ENCODE peak calls at places on chromosomes 2 and 18, in five cellular contexts. D is gastrocnemius medialis, Y is adrenal gland, L is ovary, O is HCT116. T is an unnamed sample.

GRCh38 chr18:55486936-55487335 is 101.1 kb downstream of the TCF4 start:
- DNase-seq in D (no peak), Y (no peak), O (no peak), L (no peak), T (no peak)

GRCh38 chr18:54127759-54128378 is 96.6 kb downstream of the MBD2 start:
- DNase-seq in O (peak; percentile 35), L (no peak), Y (peak; percentile 22), D (no peak), T (no peak)

GRCh38 chr2:163191372-163191771 is 352.8 kb upstream of the KCNH7 start:
- DNase-seq in O (peak; percentile 21), D (no peak), Y (peak; percentile 9), L (no peak), T (peak; percentile 46)

GRCh38 chr2:72998234-72998651 is 73.3 kb downstream of the SFXN5 start:
- DNase-seq in Y (no peak), D (no peak), L (no peak), O (no peak), T (peak; percentile 10)

GRCh38 chr18:66603941-66604627 is at the start of gene CDH19:
- DNase-seq in Y (no peak), D (no peak), L (no peak), O (no peak), T (no peak)

GRCh38 chr2:37982147-37982582 is 57.1 kb downstream of the RMDN2 start:
- DNase-seq in O (peak; percentile 44), Y (peak; percentile 67), D (peak; percentile 12), L (peak; percentile 78), T (peak; percentile 64)

GRCh38 chr2:158042666-158043065 is 59.0 kb upstream of the UPP2 start:
- DNase-seq in Y (no peak), L (no peak), O (no peak), D (no peak), T (no peak)

GRCh38 chr2:8036366-8036765 is 645.5 kb upstream of the ID2 start:
- DNase-seq in D (no peak), Y (no peak), O (no peak), L (no peak), T (no peak)

GRCh38 chr2:65366595-65367125 is 65.7 kb downstream of the SPRED2 start:
- DNase-seq in D (no peak), L (no peak), O (peak; percentile 93), Y (peak; percentile 42), T (no peak)

GRCh38 chr18:28086530-28087172 is 90.3 kb downstream of the CDH2 start:
- DNase-seq in D (no peak), L (no peak), O (no peak), Y (peak; percentile 50), T (no peak)

GRCh38 chr2:60794271-60794863 is 38.3 kb downstream of the PAPOLG start:
- DNase-seq in Y (no peak), L (no peak), O (no peak), D (no peak), T (no peak)

GRCh38 chr2:189865836-189866235 is 81.6 kb downstream of the PMS1 start:
- DNase-seq in L (no peak), Y (no peak), D (no peak), O (no peak), T (no peak)

GRCh38 chr2:101135412-101136296 is 15.5 kb downstream of the TBC1D8 start:
- DNase-seq in Y (no peak), L (no peak), O (no peak), D (peak; percentile 61), T (no peak)

GRCh38 chr18:13236411-13236810 is 17.9 kb downstream of the LDLRAD4 start:
- DNase-seq in O (no peak), Y (peak; percentile 1), L (no peak), D (no peak), T (peak; percentile 21)

GRCh38 chr2:197706839-197707207 is 1.7 kb downstream of the MARS2 start:
- DNase-seq in O (no peak), D (no peak), Y (no peak), L (no peak), T (no peak)

GRCh38 chr18:78901923-78902794 is 77.5 kb upstream of the SALL3 start:
- DNase-seq in O (no peak), D (no peak), L (no peak), Y (no peak), T (no peak)

GRCh38 chr2:100624536-100624935 is 61.7 kb downstream of the PDCL3 start:
- DNase-seq in D (no peak), Y (no peak), O (no peak), L (no peak), T (no peak)

GRCh38 chr2:58851598-58851997 is 610.5 kb upstream of the FANCL start:
- DNase-seq in L (no peak), D (no peak), Y (no peak), O (no peak), T (no peak)

GRCh38 chr2:168920504-168921157 is 19.5 kb downstream of the G6PC2 start:
- DNase-seq in L (no peak), O (peak; percentile 13), Y (no peak), D (no peak), T (no peak)

DNA sequence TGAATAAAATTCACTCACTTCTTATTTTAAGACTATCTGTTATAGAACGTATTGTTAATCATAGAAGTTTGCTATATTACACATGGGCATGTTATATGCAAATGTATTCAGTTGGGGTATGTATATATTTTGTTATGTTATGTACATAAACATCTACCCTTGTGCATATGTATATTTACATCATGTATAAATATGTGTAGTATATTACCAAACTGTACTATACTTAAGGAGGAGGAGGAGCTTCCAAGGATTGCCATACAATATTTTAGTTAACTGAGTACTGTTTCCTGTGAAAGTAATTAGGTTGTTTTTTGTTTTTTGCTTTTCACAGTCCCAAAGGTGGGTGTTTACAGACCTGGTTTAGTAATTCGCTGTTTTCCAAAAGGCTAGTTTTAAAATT is 13.0 kb upstream of the POU3F3 start:
- DNase-seq in L (no peak), Y (no peak), D (no peak), O (no peak), T (no peak)
- H3K27me3 ChIP-seq in L (no peaks in the 10 kb centered on the region), Y (peaks cover 58% of the 10 kb centered on the region), D (peaks cover 55% of the 10 kb centered on the region), O (no peaks in the 10 kb centered on the region), T (peaks cover 33% of the 10 kb centered on the region)

GRCh38 chr2:241701405-241702154 is at the start of gene ING5:
- DNase-seq in O (peak; percentile 77), Y (peak; percentile 96), D (peak; percentile 93), L (peak; percentile 98), T (peak; percentile 97)
- TF ChIP-seq POLR2A in O (peak; percentile 49), Y (peak; percentile 75), D (peak; percentile 89), L (peak; percentile 86), T (peak; percentile 61)

GRCh38 chr2:47568164-47568861 is 165.4 kb downstream of the MSH2 start:
- DNase-seq in Y (no peak), O (no peak), D (no peak), L (no peak), T (no peak)
- H3K27me3 ChIP-seq in Y (peaks cover 59% of the 10 kb centered on the region), O (peaks cover 20% of the 10 kb centered on the region), D (peaks cover 62% of the 10 kb centered on the region), L (no peaks in the 10 kb centered on the region), T (peaks cover 40% of the 10 kb centered on the region)

GRCh38 chr2:28751102-28751955 is at the start of gene PPP1CB:
- DNase-seq in D (peak; percentile 96), L (peak; percentile 95), O (peak; percentile 88), Y (peak; percentile 96), T (peak; percentile 93)

GRCh38 chr2:28752608-28752984 is 966 bp downstream of the PPP1CB start:
- DNase-seq in D (no peak), Y (no peak), L (no peak), O (no peak), T (no peak)

GRCh38 chr2:28750316-28751101 is 1.1 kb upstream of the PPP1CB start:
- DNase-seq in L (no peak), D (no peak), O (no peak), Y (peak; percentile 48), T (no peak)

GRCh38 chr2:28753043-28753683 is 1.5 kb downstream of the PPP1CB start:
- DNase-seq in Y (peak; percentile 38), D (peak; percentile 44), O (peak; percentile 42), L (peak; percentile 46), T (peak; percentile 43)

GRCh38 chr2:28751956-28752607 is 452 bp downstream of the PPP1CB start:
- DNase-seq in D (no peak), O (no peak), Y (peak; percentile 49), L (no peak), T (peak; percentile 37)
- TF ChIP-seq POLR2A in D (no peak), O (no peak), Y (no peak), L (no peak), T (no peak)

GRCh38 chr2:1299053-1299452 is 114.2 kb upstream of the TPO start:
- DNase-seq in L (no peak), Y (no peak), O (no peak), D (no peak), T (no peak)
- H3K27me3 ChIP-seq in L (no peaks in the 10 kb centered on the region), Y (no peaks in the 10 kb centered on the region), O (peaks cover 54% of the 10 kb centered on the region), D (no peaks in the 10 kb centered on the region), T (no peaks in the 10 kb centered on the region)

GRCh38 chr2:15911686-15912085 is 28.7 kb upstream of the MYCN start:
- DNase-seq in O (no peak), Y (no peak), L (no peak), D (no peak), T (no peak)

GRCh38 chr2:15908371-15908770 is 32.0 kb upstream of the MYCN start:
- DNase-seq in Y (no peak), D (no peak), L (no peak), O (no peak), T (no peak)

GRCh38 chr2:15909157-15909556 is 31.2 kb upstream of the MYCN start:
- DNase-seq in O (no peak), D (no peak), Y (no peak), L (no peak), T (no peak)

GRCh38 chr2:15907461-15908324 is 32.7 kb upstream of the MYCN start:
- DNase-seq in D (no peak), O (no peak), Y (no peak), L (no peak), T (no peak)

DNA sequence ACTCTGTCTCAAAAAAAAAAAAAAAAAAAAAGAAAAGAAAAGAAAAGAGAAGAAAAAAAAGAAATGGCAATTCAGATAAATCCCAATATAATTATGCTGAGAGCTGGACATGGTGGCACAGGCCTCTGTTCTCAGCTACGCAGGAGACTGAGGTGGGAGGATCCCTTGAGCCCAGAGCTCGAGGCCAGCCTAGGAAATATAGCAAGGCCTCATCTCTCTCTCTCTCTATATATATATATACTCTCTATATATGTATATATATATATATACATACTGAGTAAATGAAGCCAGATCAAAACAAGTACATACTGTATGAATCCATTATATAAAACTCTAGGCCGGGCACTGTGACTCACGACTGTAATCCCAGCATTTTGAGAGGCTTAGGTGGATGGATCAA is 30.6 kb upstream of the MYCN start:
- DNase-seq in D (no peak), Y (no peak), O (no peak), L (no peak), T (no peak)
- TF ChIP-seq POLR2A in D (no peak), Y (no peak), O (no peak), L (no peak), T (no peak)

DNA sequence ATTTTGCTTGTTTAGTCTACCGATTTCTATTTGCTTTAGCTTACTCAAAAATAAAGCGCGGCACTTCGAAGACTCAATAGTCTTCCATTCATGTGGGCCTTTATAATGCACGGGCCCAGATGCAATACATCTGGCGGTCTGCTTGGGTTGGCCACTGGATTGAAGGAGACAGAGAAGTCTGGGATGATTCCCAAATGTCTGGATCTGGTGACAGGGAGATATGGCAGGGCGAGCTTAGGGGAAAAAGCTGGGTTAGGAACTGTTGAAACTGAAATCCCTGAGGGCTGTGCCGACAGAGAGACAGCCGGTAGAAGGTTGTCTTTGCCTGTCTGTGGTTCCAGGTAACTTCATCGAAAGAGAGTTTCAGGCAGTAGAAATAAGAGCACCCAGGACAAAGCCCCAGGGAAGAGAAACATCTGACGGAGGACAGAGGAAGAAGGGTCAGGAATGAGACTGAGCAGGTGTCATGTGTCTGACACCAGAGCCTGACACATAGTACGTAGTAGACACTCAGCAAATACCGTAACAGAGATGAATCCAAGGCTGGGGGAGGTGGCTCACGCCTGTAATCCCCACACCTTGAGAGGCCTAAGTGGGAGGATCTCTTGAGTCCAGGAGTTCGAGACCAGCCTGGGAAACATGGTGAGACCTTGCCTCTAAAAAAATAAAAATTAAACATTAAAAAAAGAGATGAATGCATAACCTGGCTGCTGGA is 13.6 kb downstream of the CLUL1 start:
- DNase-seq in L (no peak), Y (no peak), O (no peak), D (no peak), T (no peak)
- H3K27me3 ChIP-seq in L (no peaks in the 10 kb centered on the region), Y (no peaks in the 10 kb centered on the region), O (no peaks in the 10 kb centered on the region), D (no peaks in the 10 kb centered on the region), T (no peaks in the 10 kb centered on the region)